ENCODE peak calls at places on chromosome 17, in seven cellular contexts. One of them, this sample, is unnamed.

GRCh38 chr17:48311324-48311723 is 118.7 kb downstream of the SKAP1 start:
- DNase-seq in Kasumi-1: no peak
- DNase-seq in iris pigment epithelial cell: no peak
- DNase-seq in NCI-H774: no peak
- DNase-seq in stimulated activated CD4-positive, alpha-beta T cell treated with anti-CD3 and anti-CD28 coated beads, Interleukin-2, amount 100 ng/mL, for 24 hours: no peak
- DNase-seq in nucleus accumbens: no peak
- DNase-seq in sigmoid colon: no peak
- DNase-seq in this sample: no peak

GRCh38 chr17:51298508-51299371 is 38.4 kb downstream of the UTP18 start:
- DNase-seq in Kasumi-1: peak
- DNase-seq in sigmoid colon: no peak
- DNase-seq in nucleus accumbens: no peak
- DNase-seq in stimulated activated CD4-positive, alpha-beta T cell treated with anti-CD3 and anti-CD28 coated beads, Interleukin-2, amount 100 ng/mL, for 24 hours: no peak
- DNase-seq in NCI-H774: peak
- DNase-seq in iris pigment epithelial cell: peak
- DNase-seq in this sample: no peak

GRCh38 chr17:80761421-80761871 is 216.8 kb downstream of the RPTOR start:
- DNase-seq in sigmoid colon: peak
- DNase-seq in NCI-H774: peak
- DNase-seq in nucleus accumbens: no peak
- DNase-seq in Kasumi-1: no peak
- DNase-seq in stimulated activated CD4-positive, alpha-beta T cell treated with anti-CD3 and anti-CD28 coated beads, Interleukin-2, amount 100 ng/mL, for 24 hours: peak
- DNase-seq in iris pigment epithelial cell: peak
- DNase-seq in this sample: no peak

GRCh38 chr17:45908460-45908859 is 14.1 kb downstream of the MAPT start:
- DNase-seq in stimulated activated CD4-positive, alpha-beta T cell treated with anti-CD3 and anti-CD28 coated beads, Interleukin-2, amount 100 ng/mL, for 24 hours: no peak
- DNase-seq in nucleus accumbens: no peak
- DNase-seq in iris pigment epithelial cell: no peak
- DNase-seq in sigmoid colon: no peak
- DNase-seq in NCI-H774: no peak
- DNase-seq in Kasumi-1: no peak
- DNase-seq in this sample: no peak

GRCh38 chr17:68581863-68582645 is 19.1 kb downstream of the FAM20A start:
- DNase-seq in nucleus accumbens: no peak
- DNase-seq in iris pigment epithelial cell: no peak
- DNase-seq in NCI-H774: no peak
- DNase-seq in sigmoid colon: no peak
- DNase-seq in Kasumi-1: no peak
- DNase-seq in stimulated activated CD4-positive, alpha-beta T cell treated with anti-CD3 and anti-CD28 coated beads, Interleukin-2, amount 100 ng/mL, for 24 hours: no peak
- DNase-seq in this sample: no peak

GRCh38 chr17:73492125-73492801 is 152.0 kb downstream of the SDK2 start:
- DNase-seq in Kasumi-1: no peak
- DNase-seq in stimulated activated CD4-positive, alpha-beta T cell treated with anti-CD3 and anti-CD28 coated beads, Interleukin-2, amount 100 ng/mL, for 24 hours: no peak
- DNase-seq in nucleus accumbens: no peak
- DNase-seq in sigmoid colon: no peak
- DNase-seq in iris pigment epithelial cell: no peak
- DNase-seq in NCI-H774: no peak
- DNase-seq in this sample: no peak

GRCh38 chr17:27810902-27811557 is 10.7 kb upstream of the NOS2 start:
- DNase-seq in sigmoid colon: no peak
- DNase-seq in NCI-H774: no peak
- DNase-seq in iris pigment epithelial cell: peak
- DNase-seq in stimulated activated CD4-positive, alpha-beta T cell treated with anti-CD3 and anti-CD28 coated beads, Interleukin-2, amount 100 ng/mL, for 24 hours: no peak
- DNase-seq in Kasumi-1: no peak
- DNase-seq in nucleus accumbens: no peak
- DNase-seq in this sample: no peak

GRCh38 chr17:51005768-51006167 is 114.9 kb downstream of the SPAG9 start:
- DNase-seq in iris pigment epithelial cell: no peak
- DNase-seq in nucleus accumbens: no peak
- DNase-seq in sigmoid colon: no peak
- DNase-seq in Kasumi-1: no peak
- DNase-seq in NCI-H774: no peak
- DNase-seq in stimulated activated CD4-positive, alpha-beta T cell treated with anti-CD3 and anti-CD28 coated beads, Interleukin-2, amount 100 ng/mL, for 24 hours: no peak
- DNase-seq in this sample: no peak

GRCh38 chr17:68424861-68425260 is 32.4 kb downstream of the WIPI1 start:
- DNase-seq in iris pigment epithelial cell: no peak
- DNase-seq in nucleus accumbens: no peak
- DNase-seq in stimulated activated CD4-positive, alpha-beta T cell treated with anti-CD3 and anti-CD28 coated beads, Interleukin-2, amount 100 ng/mL, for 24 hours: no peak
- DNase-seq in NCI-H774: peak
- DNase-seq in Kasumi-1: no peak
- DNase-seq in sigmoid colon: no peak
- DNase-seq in this sample: no peak

GRCh38 chr17:2856727-2857126 is 60.5 kb downstream of the RAP1GAP2 start:
- DNase-seq in NCI-H774: no peak
- DNase-seq in nucleus accumbens: no peak
- DNase-seq in sigmoid colon: no peak
- DNase-seq in iris pigment epithelial cell: no peak
- DNase-seq in stimulated activated CD4-positive, alpha-beta T cell treated with anti-CD3 and anti-CD28 coated beads, Interleukin-2, amount 100 ng/mL, for 24 hours: no peak
- DNase-seq in Kasumi-1: no peak
- DNase-seq in this sample: no peak

GRCh38 chr17:62778990-62779681 is 29.0 kb downstream of the MARCHF10 start:
- DNase-seq in iris pigment epithelial cell: peak
- DNase-seq in stimulated activated CD4-positive, alpha-beta T cell treated with anti-CD3 and anti-CD28 coated beads, Interleukin-2, amount 100 ng/mL, for 24 hours: no peak
- DNase-seq in NCI-H774: peak
- DNase-seq in nucleus accumbens: peak
- DNase-seq in sigmoid colon: no peak
- DNase-seq in Kasumi-1: no peak
- DNase-seq in this sample: no peak

GRCh38 chr17:43020789-43021738 is 1.1 kb downstream of the VAT1 start:
- DNase-seq in sigmoid colon: peak
- DNase-seq in stimulated activated CD4-positive, alpha-beta T cell treated with anti-CD3 and anti-CD28 coated beads, Interleukin-2, amount 100 ng/mL, for 24 hours: no peak
- DNase-seq in NCI-H774: peak
- DNase-seq in iris pigment epithelial cell: peak
- DNase-seq in nucleus accumbens: no peak
- DNase-seq in Kasumi-1: peak
- DNase-seq in this sample: peak

This sample was measured in heart left ventricle.